ENCODE peak calls at places on chromosomes 4 and X, in five cellular contexts. I is psoas muscle, U is HFF-Myc, V is cardiac muscle cell, E is BE2C. X is an unnamed sample.
A peak's percentile ranks its signal among the peaks of the same experiment; 100 is the strongest.

GRCh38 chr4:25410820-25411529 is 33.9 kb downstream of the ANAPC4 start:
- DNase-seq in I (no peak), U (no peak), V (no peak), E (no peak), X (no peak)

GRCh38 chrX:40039887-40040286 is 57.9 kb downstream of the BCOR start:
- DNase-seq in I (no peak), U (no peak), V (no peak), E (no peak), X (no peak)

GRCh38 chr4:13640149-13640671 is 12.7 kb upstream of the BOD1L1 start:
- DNase-seq in I (no peak), U (peak; percentile 79), V (no peak), E (peak; percentile 19), X (no peak)

GRCh38 chrX:41029332-41029731 is 55.9 kb upstream of the USP9X start:
- DNase-seq in I (no peak), U (no peak), V (no peak), E (no peak), X (no peak)

GRCh38 chrX:13939741-13940597 is 89.7 kb downstream of the GEMIN8 start:
- DNase-seq in I (no peak), U (no peak), V (no peak), E (no peak), X (no peak)

GRCh38 chrX:46588263-46588662 is 14.7 kb downstream of the CHST7 start:
- DNase-seq in I (peak; percentile 49), U (no peak), V (peak; percentile 86), E (no peak), X (no peak)

GRCh38 chrX:16148896-16149295 is 18.4 kb upstream of the MAGEB17 start:
- DNase-seq in I (no peak), U (no peak), V (no peak), E (no peak), X (no peak)

GRCh38 chr4:17024430-17024829 is 126.0 kb upstream of the LDB2 start:
- DNase-seq in I (no peak), U (no peak), V (peak; percentile 30), E (no peak), X (no peak)

GRCh38 chr4:11743236-11743635 is 314.5 kb upstream of the HS3ST1 start:
- DNase-seq in I (no peak), U (no peak), V (no peak), E (no peak), X (no peak)

GRCh38 chrX:22136711-22137110 is 104.6 kb downstream of the PHEX start:
- DNase-seq in I (no peak), U (no peak), V (no peak), E (no peak), X (no peak)

GRCh38 chrX:22134681-22135080 is 102.6 kb downstream of the PHEX start:
- DNase-seq in I (no peak), U (no peak), V (peak; percentile 43), E (peak; percentile 77), X (peak; percentile 11)

GRCh38 chrX:22141061-22141460 is 108.9 kb downstream of the PHEX start:
- DNase-seq in I (no peak), U (no peak), V (no peak), E (no peak), X (no peak)

GRCh38 chrX:22135171-22135711 is 103.1 kb downstream of the PHEX start:
- DNase-seq in I (no peak), U (peak; percentile 32), V (peak; percentile 50), E (peak; percentile 15), X (peak; percentile 36)

GRCh38 chrX:22135994-22136684 is 104.0 kb downstream of the PHEX start:
- DNase-seq in I (no peak), U (no peak), V (peak; percentile 59), E (peak; percentile 23), X (peak; percentile 25)
- TF ChIP-seq CTCF in I (peak; percentile 80), U (peak; percentile 34), V (peak; percentile 53), E (peak; percentile 55), X (peak; percentile 54)

GRCh38 chr4:7516773-7517144 is 82.0 kb upstream of the PSAPL1 start:
- DNase-seq in I (no peak), U (no peak), V (peak; percentile 11), E (no peak), X (no peak)
- H3K4me3 ChIP-seq in I (no peak overlapping the region), U (no peak overlapping the region), V (no peak overlapping the region), E (no peak overlapping the region), X (no peak overlapping the region)

GRCh38 chr4:5458676-5459075 is 249.7 kb downstream of the EVC2 start:
- DNase-seq in I (no peak), U (no peak), V (no peak), E (no peak), X (no peak)

GRCh38 chr4:5462254-5462835 is 246.0 kb downstream of the EVC2 start:
- DNase-seq in I (no peak), U (no peak), V (no peak), E (no peak), X (no peak)

GRCh38 chr4:5459236-5459635 is 249.1 kb downstream of the EVC2 start:
- DNase-seq in I (no peak), U (no peak), V (no peak), E (no peak), X (no peak)

GRCh38 chr4:5461477-5461876 is 246.9 kb downstream of the EVC2 start:
- DNase-seq in I (no peak), U (no peak), V (no peak), E (no peak), X (no peak)

GRCh38 chr4:5460106-5460801 is 248.1 kb downstream of the EVC2 start:
- DNase-seq in I (no peak), U (no peak), V (peak; percentile 40), E (peak; percentile 48), X (no peak)
- TF ChIP-seq CTCF in I (peak; percentile 14), U (peak; percentile 69), V (peak; percentile 70), E (peak; percentile 62), X (no peak)

DNA sequence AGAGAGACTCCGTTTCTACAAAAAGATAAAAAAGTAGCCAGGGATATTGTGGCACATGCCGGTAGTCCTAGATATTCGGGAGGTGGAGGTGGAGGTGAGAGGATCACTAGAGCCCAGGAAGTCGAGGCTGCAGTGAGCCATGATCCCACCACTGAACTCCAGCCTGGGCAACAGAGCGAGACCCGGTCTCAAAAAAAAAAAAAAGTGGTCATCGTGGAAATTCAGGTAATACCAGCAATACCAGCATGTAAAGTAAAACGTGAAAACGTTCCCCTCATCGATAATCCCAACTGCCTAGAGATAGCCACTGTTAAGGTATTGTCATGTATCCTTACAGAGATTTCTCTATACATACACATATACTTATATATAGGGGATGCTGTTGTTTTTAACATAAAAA is 1.5 kb downstream of the MAGT1 start:
- DNase-seq in I (no peak), U (no peak), V (no peak), E (no peak), X (no peak)
- H3K4me3 ChIP-seq in I (peak overlapping the region; percentile 78), U (peak overlapping the region; percentile 73), V (peak overlapping the region; percentile 79), E (no peak overlapping the region), X (no peak overlapping the region)

DNA sequence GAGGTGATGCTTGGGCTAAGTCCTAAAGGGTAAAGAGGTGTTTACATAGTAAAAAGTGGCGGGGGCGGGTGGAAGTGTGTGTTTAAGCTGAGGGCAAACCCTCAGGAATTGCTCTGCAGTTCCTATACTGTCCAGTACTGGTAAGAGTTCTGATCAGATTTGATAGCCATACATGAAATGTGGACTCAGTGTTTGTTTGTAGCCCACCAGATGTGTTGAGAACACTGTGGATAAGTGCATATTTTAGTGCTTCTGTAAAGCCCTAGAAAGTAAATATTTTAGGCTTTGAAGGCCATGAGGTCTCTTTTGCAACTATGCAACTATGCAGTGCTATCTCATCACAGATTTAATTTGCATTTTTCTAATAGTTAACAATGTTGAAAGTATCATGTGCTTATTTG is 80.6 kb upstream of the EOLA2 start:
- DNase-seq in I (no peak), U (no peak), V (peak; percentile 43), E (no peak), X (no peak)
- TF ChIP-seq CTCF in I (no peak), U (no peak), V (no peak), E (no peak), X (no peak)

GRCh38 chr4:40214661-40215418 is 18.0 kb downstream of the RHOH start:
- DNase-seq in I (no peak), U (no peak), V (no peak), E (no peak), X (no peak)
- H3K4me3 ChIP-seq in I (no peak overlapping the region), U (no peak overlapping the region), V (no peak overlapping the region), E (no peak overlapping the region), X (no peak overlapping the region)

GRCh38 chr4:177660223-177660622 is 218.0 kb upstream of the AGA start:
- DNase-seq in I (no peak), U (no peak), V (no peak), E (no peak), X (no peak)
- TF ChIP-seq CTCF in I (no peak), U (no peak), V (no peak), E (no peak), X (no peak)

DNA sequence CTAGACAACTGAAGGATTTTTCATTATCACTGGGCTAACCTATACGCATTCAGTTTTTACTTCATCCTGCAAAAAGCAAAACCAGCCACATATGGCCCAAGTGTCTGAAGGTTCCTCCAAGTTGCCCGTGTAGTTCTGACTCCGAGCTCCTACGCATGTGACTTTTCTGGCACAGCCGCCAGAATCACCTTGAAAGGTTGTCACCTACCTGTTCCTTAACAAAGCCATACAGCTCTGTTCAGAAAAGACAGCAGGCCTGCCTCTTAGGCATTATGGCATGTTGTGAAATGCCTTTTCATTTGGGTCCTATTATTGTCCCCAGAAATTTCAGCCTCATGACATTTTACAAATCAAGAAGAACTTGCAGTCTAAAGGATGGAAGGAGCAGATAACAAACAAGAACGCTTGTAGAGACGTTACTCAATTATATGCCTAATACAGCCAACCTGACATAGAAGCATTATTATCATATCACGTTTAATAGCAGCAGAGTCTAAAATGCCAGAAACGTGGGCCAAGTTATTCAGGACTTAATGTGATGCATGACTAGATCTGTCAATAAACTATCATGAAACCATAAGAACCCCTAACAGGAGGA is 118.5 kb downstream of the RBM47 start:
- DNase-seq in I (no peak), U (no peak), V (no peak), E (no peak), X (peak; percentile 34)
- H3K4me3 ChIP-seq in I (no peak overlapping the region), U (no peak overlapping the region), V (no peak overlapping the region), E (no peak overlapping the region), X (peak overlapping the region; percentile 3)

GRCh38 chrX:99397879-99398278 is 1012.2 kb downstream of the PCDH19 start:
- DNase-seq in I (no peak), U (no peak), V (no peak), E (no peak), X (no peak)

GRCh38 chrX:99398578-99398977 is 1011.5 kb downstream of the PCDH19 start:
- DNase-seq in I (no peak), U (no peak), V (no peak), E (no peak), X (no peak)

GRCh38 chrX:99394450-99394849 is 1015.6 kb downstream of the PCDH19 start:
- DNase-seq in I (no peak), U (no peak), V (no peak), E (no peak), X (no peak)
- TF ChIP-seq CTCF in I (no peak), U (no peak), V (no peak), E (no peak), X (no peak)